ENCODE peak calls at places on chromosomes 6 and 20, in seven cellular contexts. R is hippocampal formation; T is breast epithelium; W is NCI-H524; D is activated T-cell treated with anti-CD3 and anti-CD28 coated beads, Interleukin-2, amount 50 U/mL, for 1 hour; M is putamen; P is naive thymus-derived CD8-positive, alpha-beta T cell. Q is an unnamed sample.

GRCh38 chr6:150881911-150882481 is 16.5 kb downstream of the MTHFD1L start:
- DNase-seq in R (no peak), T (peak; percentile 87), W (no peak), D (no peak), M (no peak), P (no peak), Q (no peak)

GRCh38 chr20:36631651-36632050 is 14.3 kb downstream of the SLA2 start:
- DNase-seq in R (no peak), T (no peak), W (no peak), D (no peak), M (no peak), P (no peak), Q (no peak)

GRCh38 chr6:169173532-169174268 is 79.9 kb downstream of the THBS2 start:
- DNase-seq in R (no peak), T (no peak), W (no peak), D (no peak), M (no peak), P (no peak), Q (no peak)

GRCh38 chr6:133888931-133889556 is at the start of gene TCF21:
- DNase-seq in R (no peak), T (no peak), W (no peak), D (no peak), M (no peak), P (no peak), Q (no peak)

GRCh38 chr6:131764350-131764749 is 43.5 kb upstream of the ENPP1 start:
- DNase-seq in R (no peak), T (no peak), W (no peak), D (no peak), M (no peak), P (no peak), Q (no peak)

GRCh38 chr20:53162251-53162835 is 190.2 kb downstream of the TSHZ2 start:
- DNase-seq in R (no peak), T (peak; percentile 64), W (no peak), D (no peak), M (no peak), P (no peak), Q (no peak)

GRCh38 chr20:52191132-52191435 is 495 bp downstream of the ZFP64 start:
- DNase-seq in R (no peak), T (no peak), W (no peak), D (no peak), M (no peak), P (no peak), Q (no peak)

GRCh38 chr6:104958720-104959452 is 2.0 kb downstream of the LIN28B start:
- DNase-seq in R (no peak), T (no peak), W (no peak), D (no peak), M (no peak), P (no peak), Q (no peak)